ENCODE peak calls at places on chromosomes 4 and X, in ten cellular contexts. K, P, H, N, G, Q, A, B, W and E are unnamed samples.

GRCh38 chrX:24575496-24575895 is 71.7 kb downstream of the PCYT1B start:
- DNase-seq in K (no peak), P (no peak), H (no peak), N (no peak), G (no peak), Q (no peak), A (no peak), B (no peak), W (no peak), E (no peak)

GRCh38 chr4:75634281-75634680 is 4.0 kb upstream of the CDKL2 start:
- DNase-seq in K (no peak), P (peak; percentile 5), H (no peak), N (no peak), G (no peak), Q (no peak), A (no peak), B (no peak), W (no peak), E (no peak)

GRCh38 chrX:132216806-132217202 is 2.4 kb downstream of the RAP2C start:
- DNase-seq in K (peak; percentile 19), P (no peak), H (no peak), N (peak; percentile 9), G (no peak), Q (no peak), A (no peak), B (peak; percentile 58), W (no peak), E (no peak)

GRCh38 chr4:51853027-51853682 is 10.2 kb downstream of the DCUN1D4 start:
- DNase-seq in K (no peak), P (no peak), H (no peak), N (no peak), G (no peak), Q (no peak), A (no peak), B (peak; percentile 23), W (peak; percentile 71), E (no peak)

GRCh38 chrX:103330601-103331397 is 760 bp downstream of the TCEAL7 start:
- DNase-seq in K (peak; percentile 12), P (no peak), H (peak; percentile 71), N (no peak), G (no peak), Q (peak; percentile 30), A (no peak), B (peak; percentile 12), W (no peak), E (no peak)

GRCh38 chr4:102223461-102223860 is 121.8 kb downstream of the SLC39A8 start:
- DNase-seq in K (no peak), P (no peak), H (no peak), N (no peak), G (no peak), Q (no peak), A (no peak), B (no peak), W (no peak), E (no peak)

GRCh38 chrX:42531431-42531830 is 246.5 kb downstream of the PPP1R2C start:
- DNase-seq in K (no peak), P (no peak), H (no peak), N (no peak), G (no peak), Q (no peak), A (no peak), B (no peak), W (no peak), E (no peak)

GRCh38 chr4:53589511-53589910 is 1.8 kb downstream of the LNX1 start:
- DNase-seq in K (no peak), P (no peak), H (no peak), N (no peak), G (no peak), Q (no peak), A (no peak), B (peak; percentile 46), W (no peak), E (no peak)

GRCh38 chr4:147550626-147551250 is 66.5 kb upstream of the TMEM184C start:
- DNase-seq in K (peak; percentile 57), P (no peak), H (no peak), N (no peak), G (no peak), Q (no peak), A (no peak), B (peak; percentile 72), W (no peak), E (peak; percentile 34)

GRCh38 chrX:129523076-129524055 is at the start of gene SMARCA1:
- DNase-seq in K (peak; percentile 76), P (peak; percentile 30), H (peak; percentile 63), N (no peak), G (peak; percentile 62), Q (peak; percentile 39), A (no peak), B (peak; percentile 56), W (peak; percentile 65), E (peak; percentile 62)

GRCh38 chr4:84498203-84499026 is 677 bp downstream of the NKX6-1 start:
- DNase-seq in K (peak; percentile 34), P (peak; percentile 67), H (peak; percentile 52), N (no peak), G (no peak), Q (peak; percentile 41), A (no peak), B (peak; percentile 18), W (no peak), E (peak; percentile 24)

GRCh38 chr4:110033994-110034393 is 121.3 kb downstream of the EGF start:
- DNase-seq in K (no peak), P (no peak), H (no peak), N (no peak), G (no peak), Q (no peak), A (no peak), B (no peak), W (no peak), E (no peak)

GRCh38 chr4:2044119-2044485 is 15.0 kb upstream of the NAT8L start:
- DNase-seq in K (no peak), P (no peak), H (no peak), N (no peak), G (no peak), Q (no peak), A (no peak), B (no peak), W (no peak), E (no peak)

GRCh38 chr4:19492611-19493010 is 759.1 kb upstream of the SLIT2 start:
- DNase-seq in K (peak; percentile 11), P (no peak), H (no peak), N (no peak), G (no peak), Q (no peak), A (no peak), B (peak; percentile 69), W (no peak), E (no peak)

GRCh38 chr4:48639816-48640215 is 140.3 kb downstream of the FRYL start:
- DNase-seq in K (no peak), P (no peak), H (no peak), N (no peak), G (no peak), Q (no peak), A (no peak), B (no peak), W (no peak), E (no peak)

GRCh38 chr4:119623025-119623424 is 5.6 kb downstream of the PDE5A start:
- DNase-seq in K (peak; percentile 6), P (no peak), H (no peak), N (no peak), G (no peak), Q (no peak), A (no peak), B (peak; percentile 82), W (no peak), E (peak; percentile 12)

GRCh38 chr4:734951-735350 is 29.3 kb downstream of the PCGF3 start:
- DNase-seq in K (no peak), P (no peak), H (no peak), N (no peak), G (peak; percentile 55), Q (no peak), A (no peak), B (no peak), W (no peak), E (no peak)

GRCh38 chrX:54484666-54485065 is 11.4 kb downstream of the FGD1 start:
- DNase-seq in K (peak; percentile 19), P (no peak), H (peak; percentile 40), N (no peak), G (peak; percentile 66), Q (peak; percentile 15), A (no peak), B (no peak), W (no peak), E (no peak)

GRCh38 chrX:71296806-71297205 is 4.7 kb upstream of the ITGB1BP2 start:
- DNase-seq in K (no peak), P (no peak), H (no peak), N (no peak), G (no peak), Q (no peak), A (no peak), B (no peak), W (no peak), E (no peak)

GRCh38 chrX:49165901-49166881 is 3.6 kb downstream of the MAGIX start:
- DNase-seq in K (peak; percentile 74), P (peak; percentile 61), H (peak; percentile 94), N (peak; percentile 53), G (peak; percentile 87), Q (peak; percentile 89), A (no peak), B (peak; percentile 79), W (no peak), E (peak; percentile 68)

GRCh38 chrX:110015915-110016314 is 13.0 kb downstream of the TMEM164 start:
- DNase-seq in K (no peak), P (no peak), H (no peak), N (no peak), G (no peak), Q (no peak), A (no peak), B (no peak), W (no peak), E (no peak)

GRCh38 chr4:41154814-41155177 is 59.5 kb downstream of the APBB2 start:
- DNase-seq in K (no peak), P (peak; percentile 77), H (no peak), N (no peak), G (no peak), Q (no peak), A (no peak), B (no peak), W (no peak), E (no peak)

GRCh38 chrX:39201305-39201990 is 400.2 kb downstream of the MID1IP1 start:
- DNase-seq in K (peak; percentile 0), P (no peak), H (no peak), N (no peak), G (no peak), Q (no peak), A (peak; percentile 17), B (peak; percentile 22), W (no peak), E (no peak)

GRCh38 chr4:26299254-26299882 is 21.4 kb upstream of the RBPJ start:
- DNase-seq in K (no peak), P (no peak), H (no peak), N (no peak), G (no peak), Q (no peak), A (no peak), B (no peak), W (no peak), E (no peak)

GRCh38 chr4:181792641-181793612 is 450.3 kb upstream of the TENM3 start:
- DNase-seq in K (no peak), P (no peak), H (no peak), N (no peak), G (no peak), Q (no peak), A (no peak), B (no peak), W (no peak), E (no peak)